ENCODE peak calls at places on chromosome 15, in eight cellular contexts. One of them, this sample, is unnamed.

GRCh38 chr15:39059886-39060285 is 495.3 kb upstream of the RASGRP1 start:
- DNase-seq in activated T-cell treated with anti-CD3 and anti-CD28 coated beads, Interleukin-2, amount 50 U/mL, for 72 hours: no peak
- DNase-seq in PC-3: no peak
- DNase-seq in bronchial epithelial cell: no peak
- DNase-seq in NCI-H1694 treated with DMSO at 0.1 percent for 48 hours: no peak
- DNase-seq in lung microvascular endothelial cell: no peak
- DNase-seq in endothelial cell: no peak
- DNase-seq in AG20443: no peak
- DNase-seq in this sample: no peak

GRCh38 chr15:38490231-38490630 is 36.3 kb downstream of the FAM98B start:
- DNase-seq in activated T-cell treated with anti-CD3 and anti-CD28 coated beads, Interleukin-2, amount 50 U/mL, for 72 hours: no peak
- DNase-seq in PC-3: no peak
- DNase-seq in bronchial epithelial cell: no peak
- DNase-seq in NCI-H1694 treated with DMSO at 0.1 percent for 48 hours: no peak
- DNase-seq in lung microvascular endothelial cell: no peak
- DNase-seq in endothelial cell: no peak
- DNase-seq in AG20443: peak
- DNase-seq in this sample: no peak

GRCh38 chr15:35705885-35706590 is 160.1 kb upstream of the DPH6 start:
- DNase-seq in activated T-cell treated with anti-CD3 and anti-CD28 coated beads, Interleukin-2, amount 50 U/mL, for 72 hours: no peak
- DNase-seq in PC-3: no peak
- DNase-seq in bronchial epithelial cell: no peak
- DNase-seq in NCI-H1694 treated with DMSO at 0.1 percent for 48 hours: no peak
- DNase-seq in lung microvascular endothelial cell: peak
- DNase-seq in endothelial cell: no peak
- DNase-seq in AG20443: peak
- DNase-seq in this sample: no peak

GRCh38 chr15:77481670-77482069 is 61.0 kb downstream of the HMG20A start:
- DNase-seq in activated T-cell treated with anti-CD3 and anti-CD28 coated beads, Interleukin-2, amount 50 U/mL, for 72 hours: no peak
- DNase-seq in PC-3: no peak
- DNase-seq in bronchial epithelial cell: peak
- DNase-seq in NCI-H1694 treated with DMSO at 0.1 percent for 48 hours: no peak
- DNase-seq in lung microvascular endothelial cell: peak
- DNase-seq in endothelial cell: no peak
- DNase-seq in AG20443: peak
- DNase-seq in this sample: no peak

GRCh38 chr15:73105064-73105463 is 52.8 kb downstream of the NEO1 start:
- DNase-seq in activated T-cell treated with anti-CD3 and anti-CD28 coated beads, Interleukin-2, amount 50 U/mL, for 72 hours: no peak
- DNase-seq in PC-3: no peak
- DNase-seq in bronchial epithelial cell: no peak
- DNase-seq in NCI-H1694 treated with DMSO at 0.1 percent for 48 hours: no peak
- DNase-seq in lung microvascular endothelial cell: no peak
- DNase-seq in endothelial cell: no peak
- DNase-seq in AG20443: no peak
- DNase-seq in this sample: no peak

GRCh38 chr15:99118801-99119546 is 14.1 kb downstream of the SYNM start:
- DNase-seq in activated T-cell treated with anti-CD3 and anti-CD28 coated beads, Interleukin-2, amount 50 U/mL, for 72 hours: no peak
- DNase-seq in PC-3: no peak
- DNase-seq in bronchial epithelial cell: no peak
- DNase-seq in NCI-H1694 treated with DMSO at 0.1 percent for 48 hours: no peak
- DNase-seq in lung microvascular endothelial cell: no peak
- DNase-seq in endothelial cell: no peak
- DNase-seq in AG20443: no peak
- DNase-seq in this sample: no peak

GRCh38 chr15:98658831-98659699 is 10.7 kb downstream of the IGF1R start:
- DNase-seq in activated T-cell treated with anti-CD3 and anti-CD28 coated beads, Interleukin-2, amount 50 U/mL, for 72 hours: no peak
- DNase-seq in PC-3: peak
- DNase-seq in bronchial epithelial cell: peak
- DNase-seq in NCI-H1694 treated with DMSO at 0.1 percent for 48 hours: peak
- DNase-seq in lung microvascular endothelial cell: peak
- DNase-seq in endothelial cell: peak
- DNase-seq in AG20443: peak
- DNase-seq in this sample: peak

GRCh38 chr15:98384328-98385029 is 263.9 kb upstream of the IGF1R start:
- DNase-seq in activated T-cell treated with anti-CD3 and anti-CD28 coated beads, Interleukin-2, amount 50 U/mL, for 72 hours: no peak
- DNase-seq in PC-3: no peak
- DNase-seq in bronchial epithelial cell: no peak
- DNase-seq in NCI-H1694 treated with DMSO at 0.1 percent for 48 hours: no peak
- DNase-seq in lung microvascular endothelial cell: no peak
- DNase-seq in endothelial cell: no peak
- DNase-seq in AG20443: no peak
- DNase-seq in this sample: no peak

GRCh38 chr15:101542306-101543025 is 53.0 kb upstream of the PCSK6 start:
- DNase-seq in activated T-cell treated with anti-CD3 and anti-CD28 coated beads, Interleukin-2, amount 50 U/mL, for 72 hours: no peak
- DNase-seq in PC-3: no peak
- DNase-seq in bronchial epithelial cell: no peak
- DNase-seq in NCI-H1694 treated with DMSO at 0.1 percent for 48 hours: no peak
- DNase-seq in lung microvascular endothelial cell: peak
- DNase-seq in endothelial cell: no peak
- DNase-seq in AG20443: no peak
- DNase-seq in this sample: no peak

GRCh38 chr15:49987198-49987785 is 131.7 kb downstream of the ATP8B4 start:
- DNase-seq in activated T-cell treated with anti-CD3 and anti-CD28 coated beads, Interleukin-2, amount 50 U/mL, for 72 hours: no peak
- DNase-seq in PC-3: no peak
- DNase-seq in bronchial epithelial cell: no peak
- DNase-seq in NCI-H1694 treated with DMSO at 0.1 percent for 48 hours: no peak
- DNase-seq in lung microvascular endothelial cell: no peak
- DNase-seq in endothelial cell: no peak
- DNase-seq in AG20443: no peak
- DNase-seq in this sample: no peak

GRCh38 chr15:97947465-97948262 is 12.8 kb upstream of the ARRDC4 start:
- DNase-seq in activated T-cell treated with anti-CD3 and anti-CD28 coated beads, Interleukin-2, amount 50 U/mL, for 72 hours: no peak
- DNase-seq in PC-3: no peak
- DNase-seq in bronchial epithelial cell: peak
- DNase-seq in NCI-H1694 treated with DMSO at 0.1 percent for 48 hours: no peak
- DNase-seq in lung microvascular endothelial cell: no peak
- DNase-seq in endothelial cell: no peak
- DNase-seq in AG20443: no peak
- DNase-seq in this sample: no peak

GRCh38 chr15:75030023-75030413 is 6.6 kb downstream of the PPCDC start:
- DNase-seq in activated T-cell treated with anti-CD3 and anti-CD28 coated beads, Interleukin-2, amount 50 U/mL, for 72 hours: no peak
- DNase-seq in PC-3: no peak
- DNase-seq in bronchial epithelial cell: peak
- DNase-seq in NCI-H1694 treated with DMSO at 0.1 percent for 48 hours: no peak
- DNase-seq in lung microvascular endothelial cell: peak
- DNase-seq in endothelial cell: no peak
- DNase-seq in AG20443: peak
- DNase-seq in this sample: no peak

GRCh38 chr15:74203914-74204431 is 1.4 kb upstream of the STRA6 start:
- DNase-seq in activated T-cell treated with anti-CD3 and anti-CD28 coated beads, Interleukin-2, amount 50 U/mL, for 72 hours: no peak
- DNase-seq in PC-3: no peak
- DNase-seq in bronchial epithelial cell: peak
- DNase-seq in NCI-H1694 treated with DMSO at 0.1 percent for 48 hours: no peak
- DNase-seq in lung microvascular endothelial cell: no peak
- DNase-seq in endothelial cell: no peak
- DNase-seq in AG20443: no peak
- DNase-seq in this sample: no peak

GRCh38 chr15:57925650-57926049 is 139.9 kb downstream of the ALDH1A2 start:
- DNase-seq in activated T-cell treated with anti-CD3 and anti-CD28 coated beads, Interleukin-2, amount 50 U/mL, for 72 hours: no peak
- DNase-seq in PC-3: no peak
- DNase-seq in bronchial epithelial cell: no peak
- DNase-seq in NCI-H1694 treated with DMSO at 0.1 percent for 48 hours: no peak
- DNase-seq in lung microvascular endothelial cell: no peak
- DNase-seq in endothelial cell: no peak
- DNase-seq in AG20443: no peak
- DNase-seq in this sample: no peak

GRCh38 chr15:56737791-56738190 is 4.5 kb upstream of the ZNF280D start:
- DNase-seq in activated T-cell treated with anti-CD3 and anti-CD28 coated beads, Interleukin-2, amount 50 U/mL, for 72 hours: no peak
- DNase-seq in PC-3: no peak
- DNase-seq in bronchial epithelial cell: no peak
- DNase-seq in NCI-H1694 treated with DMSO at 0.1 percent for 48 hours: no peak
- DNase-seq in lung microvascular endothelial cell: no peak
- DNase-seq in endothelial cell: no peak
- DNase-seq in AG20443: no peak
- DNase-seq in this sample: no peak

GRCh38 chr15:22951381-22952280 is 28.5 kb downstream of the CYFIP1 start:
- DNase-seq in activated T-cell treated with anti-CD3 and anti-CD28 coated beads, Interleukin-2, amount 50 U/mL, for 72 hours: no peak
- DNase-seq in PC-3: no peak
- DNase-seq in bronchial epithelial cell: peak
- DNase-seq in NCI-H1694 treated with DMSO at 0.1 percent for 48 hours: no peak
- DNase-seq in lung microvascular endothelial cell: no peak
- DNase-seq in endothelial cell: no peak
- DNase-seq in AG20443: no peak
- DNase-seq in this sample: no peak

GRCh38 chr15:65762914-65763787 is 28.9 kb downstream of the DENND4A start:
- DNase-seq in activated T-cell treated with anti-CD3 and anti-CD28 coated beads, Interleukin-2, amount 50 U/mL, for 72 hours: no peak
- DNase-seq in PC-3: no peak
- DNase-seq in bronchial epithelial cell: no peak
- DNase-seq in NCI-H1694 treated with DMSO at 0.1 percent for 48 hours: no peak
- DNase-seq in lung microvascular endothelial cell: no peak
- DNase-seq in endothelial cell: no peak
- DNase-seq in AG20443: no peak
- DNase-seq in this sample: no peak

GRCh38 chr15:32657941-32658340 is 16.4 kb downstream of the SCG5 start:
- DNase-seq in activated T-cell treated with anti-CD3 and anti-CD28 coated beads, Interleukin-2, amount 50 U/mL, for 72 hours: no peak
- DNase-seq in PC-3: peak
- DNase-seq in bronchial epithelial cell: peak
- DNase-seq in NCI-H1694 treated with DMSO at 0.1 percent for 48 hours: no peak
- DNase-seq in lung microvascular endothelial cell: no peak
- DNase-seq in endothelial cell: no peak
- DNase-seq in AG20443: no peak
- DNase-seq in this sample: no peak

GRCh38 chr15:77538011-77538410 is 94.7 kb downstream of the LINGO1 start:
- DNase-seq in activated T-cell treated with anti-CD3 and anti-CD28 coated beads, Interleukin-2, amount 50 U/mL, for 72 hours: no peak
- DNase-seq in PC-3: no peak
- DNase-seq in bronchial epithelial cell: no peak
- DNase-seq in NCI-H1694 treated with DMSO at 0.1 percent for 48 hours: no peak
- DNase-seq in lung microvascular endothelial cell: no peak
- DNase-seq in endothelial cell: no peak
- DNase-seq in AG20443: no peak
- DNase-seq in this sample: no peak

GRCh38 chr15:97077930-97078329 is 747.4 kb downstream of the NR2F2 start:
- DNase-seq in activated T-cell treated with anti-CD3 and anti-CD28 coated beads, Interleukin-2, amount 50 U/mL, for 72 hours: no peak
- DNase-seq in PC-3: no peak
- DNase-seq in bronchial epithelial cell: no peak
- DNase-seq in NCI-H1694 treated with DMSO at 0.1 percent for 48 hours: no peak
- DNase-seq in lung microvascular endothelial cell: no peak
- DNase-seq in endothelial cell: no peak
- DNase-seq in AG20443: no peak
- DNase-seq in this sample: no peak